ENCODE peak calls at places on chromosomes 11 and 22, in ten cellular contexts. Z is cardiac muscle cell, B is left ventricle myocardium inferior, F is endodermal cell, M is spleen, U is pancreas, I is upper lobe of left lung, O is suprapubic skin, J is Caco-2, Y is heart right ventricle. C is an unnamed sample. For H3K4me1, the result is how much of the 10 kb centered on the place peaks cover.

GRCh38 chr11:68872216-68873003 is 30.7 kb upstream of the CPT1A start:
- DNase-seq in Z (peak), B (no peak), F (no peak), M (peak), U (no peak), I (no peak), O (no peak), J (no peak), Y (no peak), C (peak)

GRCh38 chr11:11262171-11262920 is 90.7 kb downstream of the CSNK2A3 start:
- DNase-seq in Z (no peak), B (no peak), F (no peak), M (no peak), U (no peak), I (no peak), O (no peak), J (no peak), Y (no peak), C (no peak)

GRCh38 chr11:84503503-84503902 is 1123.6 kb downstream of the DLG2 start:
- DNase-seq in Z (no peak), B (no peak), F (no peak), M (no peak), U (no peak), I (no peak), O (no peak), J (no peak), Y (no peak), C (no peak)

GRCh38 chr22:27876684-27877083 is 42.4 kb downstream of the PITPNB start:
- DNase-seq in Z (no peak), B (no peak), F (no peak), M (no peak), U (no peak), I (no peak), O (no peak), J (no peak), Y (no peak), C (no peak)

GRCh38 chr11:69211540-69212120 is 55.9 kb downstream of the SMIM38 start:
- DNase-seq in Z (no peak), B (no peak), F (no peak), M (no peak), U (no peak), I (no peak), O (no peak), J (peak), Y (no peak), C (no peak)

GRCh38 chr22:45072322-45072903 is 62.6 kb upstream of the PHF21B start:
- DNase-seq in Z (no peak), B (no peak), F (peak), M (no peak), U (no peak), I (no peak), O (no peak), J (peak), Y (no peak), C (no peak)

GRCh38 chr11:68040957-68041591 is 2.2 kb downstream of the TCIRG1 start:
- DNase-seq in Z (no peak), B (no peak), F (no peak), M (peak), U (peak), I (no peak), O (peak), J (no peak), Y (no peak), C (peak)

GRCh38 chr22:26606611-26607010 is 11.2 kb downstream of the CRYBB1 start:
- DNase-seq in Z (no peak), B (no peak), F (no peak), M (no peak), U (no peak), I (no peak), O (no peak), J (no peak), Y (no peak), C (no peak)

GRCh38 chr22:25564979-25565677 is 653 bp downstream of the GRK3 start:
- DNase-seq in Z (no peak), B (peak), F (peak), M (peak), U (peak), I (no peak), O (peak), J (peak), Y (peak), C (peak)

GRCh38 chr22:23501708-23502107 is 78.4 kb downstream of the IGLL1 start:
- DNase-seq in Z (no peak), B (no peak), F (no peak), M (no peak), U (no peak), I (no peak), O (no peak), J (no peak), Y (no peak), C (no peak)

GRCh38 chr11:78427615-78428272 is 10.1 kb upstream of the GAB2 start:
- DNase-seq in Z (no peak), B (no peak), F (no peak), M (no peak), U (no peak), I (no peak), O (no peak), J (no peak), Y (no peak), C (no peak)

GRCh38 chr11:70834277-70834940 is 418.0 kb downstream of the SHANK2 start:
- DNase-seq in Z (no peak), B (no peak), F (peak), M (no peak), U (no peak), I (no peak), O (no peak), J (no peak), Y (no peak), C (no peak)

GRCh38 chr22:38766076-38766777 is 10.4 kb upstream of the SUN2 start:
- DNase-seq in Z (peak), B (peak), F (peak), M (no peak), U (peak), I (peak), O (peak), J (peak), Y (peak), C (peak)

GRCh38 chr22:11627436-11627797 is 3900.6 kb upstream of the OR11H1 start:
- DNase-seq in Z (no peak), B (no peak), F (no peak), M (peak), U (no peak), I (no peak), O (no peak), J (no peak), Y (no peak), C (peak)

GRCh38 chr11:121297872-121298271 is 5.3 kb downstream of the SC5D start:
- DNase-seq in Z (no peak), B (no peak), F (no peak), M (no peak), U (no peak), I (no peak), O (no peak), J (no peak), Y (no peak), C (no peak)

GRCh38 chr11:32809313-32809712 is 14.9 kb upstream of the CCDC73 start:
- DNase-seq in Z (peak), B (peak), F (peak), M (peak), U (peak), I (peak), O (no peak), J (peak), Y (peak), C (peak)

GRCh38 chr22:23542933-23543332 is 37.2 kb downstream of the IGLL1 start:
- DNase-seq in Z (no peak), B (no peak), F (no peak), M (no peak), U (no peak), I (no peak), O (no peak), J (no peak), Y (no peak), C (no peak)

GRCh38 chr11:34732831-34733230 is 111.9 kb downstream of the EHF start:
- DNase-seq in Z (no peak), B (no peak), F (no peak), M (no peak), U (no peak), I (no peak), O (no peak), J (no peak), Y (no peak), C (no peak)

GRCh38 chr11:86670179-86670578 is 2.2 kb downstream of the ME3 start:
- DNase-seq in Z (no peak), B (no peak), F (no peak), M (no peak), U (no peak), I (no peak), O (no peak), J (no peak), Y (no peak), C (peak)

GRCh38 chr11:67484847-67485311 is 2.1 kb downstream of the AIP start:
- DNase-seq in Z (no peak), B (no peak), F (peak), M (peak), U (no peak), I (no peak), O (no peak), J (no peak), Y (no peak), C (peak)

GRCh38 chr11:69431893-69432738 is 49.3 kb upstream of the LINC01488 start:
- DNase-seq in Z (no peak), B (peak), F (no peak), M (no peak), U (no peak), I (no peak), O (no peak), J (no peak), Y (no peak), C (no peak)

GRCh38 chr11:75554258-75555022 is 7.6 kb upstream of the SERPINH1 start:
- DNase-seq in Z (peak), B (peak), F (peak), M (no peak), U (peak), I (peak), O (peak), J (no peak), Y (peak), C (peak)

GRCh38 chr11:77196961-77197360 is 68.9 kb downstream of the MYO7A start:
- DNase-seq in Z (no peak), B (no peak), F (no peak), M (peak), U (no peak), I (peak), O (no peak), J (peak), Y (no peak), C (no peak)

GRCh38 chr11:57155400-57155799 is 26.4 kb upstream of the LRRC55 start:
- DNase-seq in Z (no peak), B (no peak), F (no peak), M (no peak), U (no peak), I (no peak), O (no peak), J (no peak), Y (no peak), C (no peak)

GRCh38 chr11:59801981-59802638 is 8.5 kb downstream of the MRPL16 start:
- DNase-seq in Z (no peak), B (no peak), F (peak), M (no peak), U (peak), I (no peak), O (no peak), J (no peak), Y (no peak), C (no peak)

GRCh38 chr11:90555477-90555876 is 332.6 kb upstream of the CHORDC1 start:
- DNase-seq in Z (no peak), B (no peak), F (no peak), M (no peak), U (no peak), I (no peak), O (no peak), J (no peak), Y (no peak), C (no peak)

GRCh38 chr11:132444891-132445290 is 1074.5 kb downstream of the NTM start:
- DNase-seq in Z (no peak), B (no peak), F (no peak), M (no peak), U (peak), I (no peak), O (no peak), J (no peak), Y (no peak), C (no peak)

GRCh38 chr11:32204751-32205150 is 113.9 kb downstream of the RCN1 start:
- DNase-seq in Z (no peak), B (no peak), F (no peak), M (no peak), U (no peak), I (no peak), O (no peak), J (no peak), Y (no peak), C (no peak)

GRCh38 chr22:43831561-43832392 is 19.7 kb upstream of the EFCAB6 start:
- DNase-seq in Z (no peak), B (no peak), F (no peak), M (peak), U (no peak), I (no peak), O (peak), J (no peak), Y (no peak), C (no peak)

GRCh38 chr11:121032546-121032945 is 8.6 kb downstream of the TBCEL start:
- DNase-seq in Z (no peak), B (no peak), F (no peak), M (no peak), U (no peak), I (peak), O (no peak), J (no peak), Y (no peak), C (no peak)

GRCh38 chr22:46714550-46714949 is 23.5 kb downstream of the CERK start:
- DNase-seq in Z (no peak), B (no peak), F (no peak), M (no peak), U (no peak), I (no peak), O (no peak), J (no peak), Y (no peak), C (no peak)

GRCh38 chr11:69674267-69674885 is 777 bp downstream of the LTO1 start:
- DNase-seq in Z (no peak), B (no peak), F (no peak), M (no peak), U (no peak), I (no peak), O (no peak), J (no peak), Y (peak), C (peak)

GRCh38 chr22:42299586-42300285 is 29.3 kb upstream of the TCF20 start:
- DNase-seq in Z (peak), B (peak), F (peak), M (peak), U (no peak), I (peak), O (no peak), J (peak), Y (no peak), C (no peak)

GRCh38 chr11:44727373-44728084 is 767 bp downstream of the TSPAN18 start:
- DNase-seq in Z (peak), B (peak), F (peak), M (peak), U (peak), I (peak), O (peak), J (peak), Y (peak), C (peak)

GRCh38 chr22:32661296-32661695 is 140.2 kb upstream of the TIMP3 start:
- DNase-seq in Z (no peak), B (peak), F (no peak), M (no peak), U (no peak), I (no peak), O (peak), J (no peak), Y (peak), C (peak)

GRCh38 chr11:38598413-38598812 is 2000.4 kb upstream of the RAG2 start:
- DNase-seq in Z (no peak), B (no peak), F (no peak), M (no peak), U (no peak), I (no peak), O (no peak), J (no peak), Y (no peak), C (no peak)

GRCh38 chr11:94956963-94957362 is 16.4 kb downstream of the CWC15 start:
- DNase-seq in Z (no peak), B (no peak), F (no peak), M (no peak), U (no peak), I (no peak), O (no peak), J (no peak), Y (no peak), C (no peak)

GRCh38 chr22:43031617-43032016 is 16.7 kb upstream of the PACSIN2 start:
- DNase-seq in Z (no peak), B (no peak), F (no peak), M (no peak), U (no peak), I (no peak), O (no peak), J (no peak), Y (no peak), C (no peak)

GRCh38 chr11:72813740-72814138 is 472 bp upstream of the ATG16L2 start:
- DNase-seq in Z (peak), B (peak), F (no peak), M (peak), U (no peak), I (peak), O (no peak), J (peak), Y (peak), C (peak)

GRCh38 chr11:72814831-72815618 is 814 bp downstream of the ATG16L2 start:
- DNase-seq in Z (peak), B (no peak), F (peak), M (peak), U (no peak), I (peak), O (peak), J (peak), Y (no peak), C (peak)

GRCh38 chr11:72814139-72814830 is at the start of gene ATG16L2:
- DNase-seq in Z (peak), B (peak), F (peak), M (peak), U (peak), I (peak), O (peak), J (peak), Y (peak), C (peak)

GRCh38 chr11:72812968-72813739 is 1.1 kb upstream of the ATG16L2 start:
- DNase-seq in Z (peak), B (peak), F (peak), M (peak), U (peak), I (peak), O (peak), J (peak), Y (no peak), C (peak)

GRCh38 chr11:72812604-72812967 is 1.6 kb upstream of the ATG16L2 start:
- DNase-seq in Z (peak), B (no peak), F (peak), M (peak), U (no peak), I (no peak), O (no peak), J (no peak), Y (no peak), C (no peak)
- H3K4me3 ChIP-seq in Z (no peak), B (peak), F (peak), M (peak), U (peak), I (peak), O (peak), J (peak), Y (peak), C (no peak)

GRCh38 chr11:46338988-46339666 is 8.1 kb upstream of the DGKZ start:
- DNase-seq in Z (peak), B (peak), F (peak), M (no peak), U (no peak), I (no peak), O (no peak), J (no peak), Y (peak), C (no peak)
- H3K4me1 ChIP-seq in Z (under half), B (half or more), F (under half), M (half or more), U (under half), I (half or more), O (under half), J (under half), Y (half or more), C (under half)

DNA sequence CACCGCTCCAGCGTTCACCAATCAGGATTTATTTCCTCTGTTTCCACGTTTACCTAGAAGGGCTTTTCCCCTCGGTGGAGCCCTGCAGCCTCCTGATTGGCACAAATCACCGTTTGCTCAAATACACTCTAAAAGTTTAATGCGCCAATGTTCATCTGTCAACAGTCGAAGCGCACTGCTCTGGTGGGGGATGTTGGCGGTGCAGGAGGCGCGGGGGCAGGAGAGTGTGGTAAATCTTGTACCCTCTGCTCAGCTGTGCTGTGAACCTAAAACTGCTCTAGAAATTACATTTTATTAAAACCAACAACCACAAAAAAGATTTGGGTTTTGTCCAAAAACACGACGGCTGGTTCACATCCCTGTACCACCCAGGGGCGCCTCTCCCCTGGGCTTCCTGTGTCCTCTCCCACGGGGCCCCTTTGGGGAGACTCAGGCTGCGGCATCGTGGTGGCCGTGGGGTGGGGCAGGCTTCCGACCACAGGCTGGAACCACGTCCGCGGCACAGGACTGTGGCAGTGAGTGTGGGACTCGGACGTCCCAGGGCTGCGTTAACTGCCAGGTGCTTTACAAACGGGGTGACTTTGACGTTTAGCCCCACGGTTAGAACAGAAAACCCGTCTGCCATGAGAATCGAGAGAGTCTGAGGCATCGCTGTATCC is 13.5 kb downstream of the TTLL8 start:
- DNase-seq in Z (no peak), B (no peak), F (no peak), M (no peak), U (no peak), I (no peak), O (no peak), J (peak), Y (no peak), C (peak)
- TF ChIP-seq CTCF in Z (no peak), B (no peak), F (no peak), M (no peak), U (no peak), I (no peak), O (no peak), J (no peak), Y (no peak), C (no peak)

DNA sequence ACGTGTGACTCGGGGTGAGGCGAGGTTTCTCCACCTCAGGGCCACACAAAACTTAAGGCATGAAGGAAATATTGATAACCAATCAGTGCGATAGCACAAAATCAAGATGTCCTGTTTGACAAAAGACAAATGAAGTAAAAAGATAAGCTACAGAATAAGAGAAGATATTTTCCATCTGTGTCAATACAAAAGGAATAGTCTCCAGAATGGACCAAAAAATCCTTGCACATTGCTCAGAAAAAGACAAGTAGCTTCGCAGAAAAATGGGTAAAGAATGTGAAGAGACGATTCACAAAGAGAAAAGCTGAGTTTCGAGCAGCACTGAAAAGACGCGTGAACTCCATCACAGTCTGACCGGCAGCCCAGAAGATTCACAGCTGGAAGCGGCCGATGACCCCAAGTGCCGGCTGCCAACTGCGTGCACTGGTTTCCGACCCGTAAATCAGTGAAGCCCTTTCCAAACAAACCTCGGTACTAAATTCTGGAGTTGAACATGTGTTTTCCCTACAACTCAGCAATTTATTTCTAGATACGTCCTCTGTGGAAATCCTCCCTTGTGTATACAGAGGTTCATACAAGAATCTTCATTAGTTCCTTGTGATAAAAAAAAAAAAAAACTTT is 308.4 kb downstream of the BRD1 start:
- DNase-seq in Z (no peak), B (no peak), F (no peak), M (no peak), U (no peak), I (no peak), O (no peak), J (no peak), Y (no peak), C (no peak)
- H3K4me3 ChIP-seq in Z (no peak), B (no peak), F (no peak), M (no peak), U (no peak), I (no peak), O (no peak), J (no peak), Y (no peak), C (no peak)

C was measured in mucosa of descending colon.